ENCODE peak calls at places on chromosome 11, in seven cellular contexts. N, Y, D, I, X, M and A are unnamed samples.
A peak's percentile ranks its signal among the peaks of the same experiment; 100 is the strongest.

GRCh38 chr11:13297917-13298356 is 20.3 kb downstream of the BMAL1 start:
- DNase-seq in N (no peak), Y (no peak), D (no peak), I (no peak), X (no peak), M (peak; percentile 7), A (no peak)

GRCh38 chr11:121582296-121582695 is 129.5 kb upstream of the SORL1-AS1 start:
- DNase-seq in N (no peak), Y (no peak), D (no peak), I (no peak), X (no peak), M (peak; percentile 36), A (no peak)

GRCh38 chr11:69360606-69361005 is 66.7 kb downstream of the MYEOV start:
- DNase-seq in N (no peak), Y (peak; percentile 20), D (no peak), I (no peak), X (no peak), M (no peak), A (no peak)

GRCh38 chr11:83092488-83093384 is 21.0 kb upstream of the RAB30 start:
- DNase-seq in N (peak; percentile 24), Y (no peak), D (no peak), I (peak; percentile 80), X (no peak), M (peak; percentile 45), A (no peak)

GRCh38 chr11:62922189-62922589 is 1.0 kb upstream of the CHRM1 start:
- DNase-seq in N (no peak), Y (no peak), D (no peak), I (no peak), X (no peak), M (no peak), A (no peak)

GRCh38 chr11:61949169-61950034 is 749 bp upstream of the BEST1 start:
- DNase-seq in N (peak; percentile 98), Y (peak; percentile 81), D (peak; percentile 98), I (peak; percentile 86), X (peak; percentile 34), M (peak; percentile 94), A (no peak)

GRCh38 chr11:2416765-2417164 is 16.2 kb downstream of the TSSC4 start:
- DNase-seq in N (no peak), Y (no peak), D (no peak), I (peak; percentile 16), X (no peak), M (no peak), A (no peak)

GRCh38 chr11:112632866-112633505 is 328.2 kb upstream of the NCAM1 start:
- DNase-seq in N (no peak), Y (no peak), D (no peak), I (peak; percentile 58), X (no peak), M (no peak), A (no peak)

GRCh38 chr11:82732734-82733443 is 775 bp downstream of the FAM181B start:
- DNase-seq in N (no peak), Y (peak; percentile 31), D (peak; percentile 27), I (peak; percentile 12), X (no peak), M (no peak), A (no peak)

GRCh38 chr11:45412033-45412432 is 125.9 kb upstream of the SYT13 start:
- DNase-seq in N (no peak), Y (peak; percentile 37), D (peak; percentile 96), I (no peak), X (no peak), M (peak; percentile 24), A (no peak)

GRCh38 chr11:101401245-101401644 is 182.6 kb downstream of the TRPC6 start:
- DNase-seq in N (peak; percentile 53), Y (no peak), D (no peak), I (no peak), X (no peak), M (peak; percentile 71), A (no peak)
- H3K4ac ChIP-seq in N (no peak overlapping the region), Y (no peak overlapping the region), D (no peak overlapping the region), I (no peak overlapping the region), X (no peak overlapping the region), M (no peak overlapping the region), A (no peak overlapping the region)

GRCh38 chr11:75333807-75334140 is 17.7 kb downstream of the ARRB1 start:
- DNase-seq in N (no peak), Y (no peak), D (no peak), I (no peak), X (no peak), M (no peak), A (no peak)

GRCh38 chr11:75333022-75333806 is 18.2 kb downstream of the ARRB1 start:
- DNase-seq in N (no peak), Y (no peak), D (no peak), I (no peak), X (no peak), M (no peak), A (no peak)

GRCh38 chr11:75337195-75337654 is 14.2 kb downstream of the ARRB1 start:
- DNase-seq in N (peak; percentile 60), Y (no peak), D (no peak), I (peak; percentile 55), X (no peak), M (peak; percentile 90), A (no peak)

GRCh38 chr11:75334402-75334891 is 17.0 kb downstream of the ARRB1 start:
- DNase-seq in N (no peak), Y (no peak), D (peak; percentile 67), I (peak; percentile 89), X (no peak), M (no peak), A (no peak)

DNA sequence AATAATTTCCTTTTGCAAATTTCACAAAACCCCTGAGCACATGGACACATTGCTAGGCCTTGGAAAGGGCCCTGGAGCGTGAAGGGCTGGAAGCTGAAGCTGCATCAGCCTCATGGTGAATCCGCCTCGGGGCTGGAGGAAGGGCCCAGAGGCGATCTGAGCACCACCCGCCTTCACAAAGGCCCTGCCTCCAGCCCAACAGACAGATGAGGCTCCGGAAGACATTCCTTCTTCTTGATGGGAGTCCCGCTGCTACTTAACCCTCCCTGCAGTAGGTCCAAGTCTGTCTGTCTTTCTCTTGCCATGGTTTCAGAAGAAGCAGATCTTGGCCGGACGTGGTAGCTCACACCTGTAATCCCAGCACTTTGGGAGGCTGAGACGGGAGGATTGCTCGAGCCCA is 16.5 kb downstream of the ARRB1 start:
- DNase-seq in N (no peak), Y (peak; percentile 81), D (peak; percentile 92), I (peak; percentile 84), X (no peak), M (peak; percentile 71), A (no peak)
- H3K27ac ChIP-seq in N (no peak overlapping the region), Y (no peak overlapping the region), D (peak overlapping the region; percentile 81), I (peak overlapping the region; percentile 65), X (no peak overlapping the region), M (peak overlapping the region; percentile 15), A (no peak overlapping the region)

GRCh38 chr11:67284811-67285540 is 4.1 kb upstream of the ANKRD13D start:
- DNase-seq in N (no peak), Y (no peak), D (no peak), I (no peak), X (no peak), M (no peak), A (no peak)

GRCh38 chr11:67285541-67286498 is 3.3 kb upstream of the ANKRD13D start:
- DNase-seq in N (no peak), Y (no peak), D (no peak), I (no peak), X (no peak), M (no peak), A (no peak)

GRCh38 chr11:67287355-67288197 is 1.5 kb upstream of the ANKRD13D start:
- DNase-seq in N (no peak), Y (no peak), D (no peak), I (no peak), X (no peak), M (no peak), A (no peak)

GRCh38 chr11:67288198-67288451 is 978 bp upstream of the ANKRD13D start:
- DNase-seq in N (no peak), Y (no peak), D (no peak), I (no peak), X (no peak), M (no peak), A (no peak)

GRCh38 chr11:67286621-67287333 is 2.3 kb upstream of the ANKRD13D start:
- DNase-seq in N (no peak), Y (no peak), D (no peak), I (no peak), X (no peak), M (no peak), A (no peak)
- H3K4ac ChIP-seq in N (no peak overlapping the region), Y (no peak overlapping the region), D (no peak overlapping the region), I (no peak overlapping the region), X (no peak overlapping the region), M (peak overlapping the region; percentile 10), A (no peak overlapping the region)

GRCh38 chr11:79313513-79313912 is 127.3 kb downstream of the TENM4 start:
- DNase-seq in N (no peak), Y (no peak), D (no peak), I (no peak), X (no peak), M (no peak), A (no peak)

GRCh38 chr11:79308429-79308828 is 132.4 kb downstream of the TENM4 start:
- DNase-seq in N (no peak), Y (no peak), D (no peak), I (no peak), X (no peak), M (no peak), A (no peak)

GRCh38 chr11:79312591-79313267 is 128.1 kb downstream of the TENM4 start:
- DNase-seq in N (peak; percentile 38), Y (no peak), D (no peak), I (no peak), X (no peak), M (no peak), A (no peak)

GRCh38 chr11:79311461-79311860 is 129.4 kb downstream of the TENM4 start:
- DNase-seq in N (no peak), Y (no peak), D (no peak), I (no peak), X (no peak), M (no peak), A (no peak)

DNA sequence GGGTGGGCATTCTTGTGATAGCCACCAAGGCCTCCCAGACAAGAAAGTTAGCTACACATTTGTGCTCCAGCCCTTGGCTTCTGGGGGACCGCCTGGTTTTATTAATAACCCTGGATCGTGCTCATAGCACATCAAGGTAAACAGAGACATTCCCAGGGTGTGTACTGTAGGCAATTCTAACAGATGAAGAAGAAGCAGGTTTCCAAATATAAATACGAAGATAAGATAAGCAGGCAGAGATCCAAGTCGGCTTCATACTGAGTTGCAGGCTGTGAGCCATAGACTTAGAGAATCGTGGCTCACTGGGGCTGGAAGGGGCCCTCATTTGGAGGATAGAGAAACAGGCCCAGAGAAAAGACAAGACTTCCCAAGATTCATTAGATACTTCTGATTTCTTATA is 131.4 kb downstream of the TENM4 start:
- DNase-seq in N (peak; percentile 70), Y (no peak), D (peak; percentile 30), I (no peak), X (no peak), M (no peak), A (no peak)
- H3K27ac ChIP-seq in N (no peak overlapping the region), Y (no peak overlapping the region), D (no peak overlapping the region), I (no peak overlapping the region), X (no peak overlapping the region), M (no peak overlapping the region), A (no peak overlapping the region)

DNA sequence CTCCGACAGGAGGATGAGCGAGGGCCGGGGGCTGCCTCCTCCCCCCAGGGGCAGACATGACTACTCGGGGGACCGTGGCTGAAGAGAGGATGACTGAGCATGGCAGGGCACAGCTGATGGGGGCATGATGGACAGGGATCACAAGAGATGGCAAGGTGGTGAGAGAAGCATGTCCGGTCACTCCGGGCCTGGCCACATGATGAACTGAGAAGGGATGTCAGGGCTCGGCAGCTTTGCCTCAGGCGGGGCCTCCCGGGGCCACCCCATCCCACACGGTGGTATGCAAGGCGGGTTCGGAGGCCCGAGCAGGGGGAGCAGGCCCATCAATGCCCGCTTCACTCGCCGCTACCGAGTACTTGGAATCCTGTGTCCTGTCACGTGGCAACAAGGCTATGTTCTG is 36.6 kb upstream of the UBASH3B start:
- DNase-seq in N (no peak), Y (no peak), D (no peak), I (no peak), X (no peak), M (no peak), A (no peak)
- H3K4ac ChIP-seq in N (no peak overlapping the region), Y (no peak overlapping the region), D (no peak overlapping the region), I (no peak overlapping the region), X (no peak overlapping the region), M (no peak overlapping the region), A (no peak overlapping the region)